ENCODE peak calls at places on chromosome 4, in nine cellular contexts. P, C, T, N, U, D, J, I and V are unnamed samples.

GRCh38 chr4:140092094-140092820 is 61.7 kb downstream of the MAML3 start:
- DNase-seq in P (no peak), C (no peak), T (no peak), N (no peak), U (peak; percentile 34), D (no peak), J (peak; percentile 41), I (no peak), V (peak; percentile 70)

GRCh38 chr4:146522862-146523205 is 1.1 kb upstream of the SLC10A7 start:
- DNase-seq in P (peak; percentile 10), C (no peak), T (peak; percentile 28), N (peak; percentile 27), U (no peak), D (no peak), J (no peak), I (peak; percentile 22), V (no peak)

GRCh38 chr4:79528241-79528706 is 120.2 kb upstream of the GK2 start:
- DNase-seq in P (peak; percentile 2), C (peak; percentile 2), T (peak; percentile 38), N (no peak), U (no peak), D (no peak), J (no peak), I (no peak), V (no peak)

GRCh38 chr4:152515678-152516077 is 20.2 kb downstream of the FBXW7 start:
- DNase-seq in P (peak; percentile 59), C (peak; percentile 53), T (peak; percentile 60), N (peak; percentile 80), U (no peak), D (no peak), J (no peak), I (no peak), V (no peak)

GRCh38 chr4:172390341-172390740 is 577.1 kb downstream of the GALNTL6 start:
- DNase-seq in P (no peak), C (no peak), T (no peak), N (no peak), U (no peak), D (no peak), J (no peak), I (no peak), V (no peak)

GRCh38 chr4:118968006-118968405 is 79.4 kb downstream of the SYNPO2 start:
- DNase-seq in P (peak; percentile 95), C (peak; percentile 95), T (peak; percentile 96), N (peak; percentile 97), U (peak; percentile 6), D (no peak), J (peak; percentile 65), I (peak; percentile 44), V (peak; percentile 82)

GRCh38 chr4:96677499-96677898 is 837.6 kb downstream of the PDHA2 start:
- DNase-seq in P (peak; percentile 45), C (peak; percentile 33), T (peak; percentile 66), N (no peak), U (no peak), D (no peak), J (no peak), I (no peak), V (no peak)

GRCh38 chr4:16772366-16772850 is 126.0 kb downstream of the LDB2 start:
- DNase-seq in P (peak; percentile 79), C (peak; percentile 27), T (peak; percentile 59), N (peak; percentile 54), U (no peak), D (no peak), J (no peak), I (no peak), V (no peak)

GRCh38 chr4:67746797-67747495 is 7.2 kb downstream of the GNRHR start:
- DNase-seq in P (peak; percentile 60), C (peak; percentile 50), T (peak; percentile 71), N (peak; percentile 51), U (peak; percentile 7), D (no peak), J (no peak), I (no peak), V (no peak)

GRCh38 chr4:88230399-88230798 is 54.0 kb downstream of the PPM1K start:
- DNase-seq in P (no peak), C (no peak), T (no peak), N (no peak), U (no peak), D (no peak), J (no peak), I (no peak), V (no peak)

GRCh38 chr4:14841801-14842748 is 160.2 kb upstream of the CPEB2 start:
- DNase-seq in P (peak; percentile 41), C (no peak), T (no peak), N (no peak), U (no peak), D (no peak), J (peak; percentile 56), I (no peak), V (no peak)

GRCh38 chr4:48025005-48025404 is 8.4 kb downstream of the NIPAL1 start:
- DNase-seq in P (peak; percentile 19), C (peak; percentile 20), T (peak; percentile 20), N (peak; percentile 49), U (no peak), D (no peak), J (no peak), I (no peak), V (no peak)

GRCh38 chr4:152999376-153000067 is 63.4 kb downstream of the FHDC1 start:
- DNase-seq in P (no peak), C (no peak), T (no peak), N (no peak), U (no peak), D (no peak), J (no peak), I (no peak), V (no peak)

GRCh38 chr4:20287246-20287645 is 35.5 kb downstream of the SLIT2 start:
- DNase-seq in P (no peak), C (no peak), T (no peak), N (peak; percentile 30), U (no peak), D (no peak), J (no peak), I (no peak), V (no peak)

GRCh38 chr4:32775049-32775448 is 2054.9 kb downstream of the PCDH7 start:
- DNase-seq in P (peak; percentile 50), C (no peak), T (peak; percentile 11), N (no peak), U (no peak), D (no peak), J (no peak), I (no peak), V (no peak)

GRCh38 chr4:3830774-3831528 is 64.8 kb downstream of the ADRA2C start:
- DNase-seq in P (no peak), C (no peak), T (no peak), N (no peak), U (no peak), D (no peak), J (no peak), I (no peak), V (no peak)

GRCh38 chr4:32133734-32134133 is 1413.6 kb downstream of the PCDH7 start:
- DNase-seq in P (no peak), C (no peak), T (no peak), N (no peak), U (no peak), D (no peak), J (no peak), I (no peak), V (no peak)

GRCh38 chr4:74189331-74190043 is 31.6 kb downstream of the MTHFD2L start:
- DNase-seq in P (peak; percentile 76), C (peak; percentile 67), T (peak; percentile 56), N (peak; percentile 65), U (no peak), D (no peak), J (no peak), I (peak; percentile 37), V (no peak)

GRCh38 chr4:127124919-127125318 is 507.8 kb upstream of the INTU start:
- DNase-seq in P (peak; percentile 11), C (peak; percentile 8), T (peak; percentile 36), N (peak; percentile 6), U (no peak), D (no peak), J (no peak), I (no peak), V (no peak)

GRCh38 chr4:96784336-96784735 is 944.4 kb downstream of the PDHA2 start:
- DNase-seq in P (no peak), C (no peak), T (no peak), N (no peak), U (no peak), D (no peak), J (no peak), I (no peak), V (no peak)